ENCODE peak calls at places on chromosomes 13 and 19, in eight cellular contexts. X is upper lobe of left lung, M is psoas muscle, O is endodermal cell, I is lung, H is tibial artery, Z is mucosa of descending colon, D is cardiac muscle cell. V is an unnamed sample. For H3K4me1, the result is how much of the 10 kb centered on the place peaks cover.

GRCh38 chr13:90485441-90485840 is 862.0 kb upstream of the MIR17HG start:
- DNase-seq in X (no peak), M (no peak), O (no peak), I (no peak), H (no peak), Z (no peak), D (no peak), V (no peak)

GRCh38 chr13:95833126-95833525 is 156.2 kb downstream of the DNAJC3 start:
- DNase-seq in X (no peak), M (no peak), O (no peak), I (no peak), H (no peak), Z (no peak), D (no peak), V (no peak)

GRCh38 chr19:28065026-28065425 is 1147.9 kb downstream of the UQCRFS1 start:
- DNase-seq in X (no peak), M (no peak), O (no peak), I (no peak), H (no peak), Z (no peak), D (no peak), V (no peak)

GRCh38 chr13:106520205-106521004 is 15.1 kb downstream of the EFNB2 start:
- DNase-seq in X (no peak), M (no peak), O (no peak), I (no peak), H (no peak), Z (no peak), D (peak), V (no peak)

GRCh38 chr19:56348289-56348877 is 33.7 kb upstream of the ZSCAN5A start:
- DNase-seq in X (no peak), M (no peak), O (peak), I (no peak), H (no peak), Z (peak), D (no peak), V (no peak)

GRCh38 chr19:33956941-33957340 is 160.3 kb downstream of the KCTD15 start:
- DNase-seq in X (no peak), M (no peak), O (peak), I (no peak), H (no peak), Z (no peak), D (no peak), V (no peak)

GRCh38 chr13:80757694-80758093 is 416.8 kb upstream of the SPRY2 start:
- DNase-seq in X (no peak), M (no peak), O (no peak), I (no peak), H (no peak), Z (no peak), D (no peak), V (no peak)

GRCh38 chr19:58196911-58197616 is 14.2 kb downstream of the ZNF274 start:
- DNase-seq in X (no peak), M (no peak), O (no peak), I (no peak), H (no peak), Z (no peak), D (peak), V (no peak)

GRCh38 chr13:28573595-28574373 is 78.9 kb upstream of the FLT1 start:
- DNase-seq in X (no peak), M (no peak), O (no peak), I (no peak), H (peak), Z (no peak), D (no peak), V (no peak)

GRCh38 chr13:102355251-102355650 is 46.6 kb downstream of the FGF14 start:
- DNase-seq in X (no peak), M (no peak), O (no peak), I (no peak), H (no peak), Z (no peak), D (no peak), V (no peak)

GRCh38 chr19:17610384-17610783 is 54.9 kb downstream of the COLGALT1 start:
- DNase-seq in X (no peak), M (no peak), O (no peak), I (no peak), H (no peak), Z (no peak), D (no peak), V (no peak)

GRCh38 chr13:68047889-68048288 is 817.8 kb upstream of the PCDH9 start:
- DNase-seq in X (no peak), M (no peak), O (no peak), I (no peak), H (no peak), Z (no peak), D (no peak), V (no peak)

GRCh38 chr13:24652346-24652745 is 27.9 kb upstream of the ATP12A start:
- DNase-seq in X (no peak), M (no peak), O (no peak), I (no peak), H (no peak), Z (no peak), D (no peak), V (no peak)

GRCh38 chr19:33673258-33673875 is 51.6 kb downstream of the CHST8 start:
- DNase-seq in X (no peak), M (no peak), O (no peak), I (no peak), H (peak), Z (no peak), D (no peak), V (no peak)

GRCh38 chr13:25112856-25113255 is 16.9 kb downstream of the PABPC3 start:
- DNase-seq in X (no peak), M (no peak), O (no peak), I (no peak), H (no peak), Z (no peak), D (no peak), V (no peak)

GRCh38 chr19:3494051-3494450 is 6.4 kb downstream of the DOHH start:
- DNase-seq in X (peak), M (no peak), O (peak), I (no peak), H (no peak), Z (peak), D (peak), V (no peak)

GRCh38 chr13:70842062-70842644 is 733.9 kb upstream of the KLHL1 start:
- DNase-seq in X (peak), M (no peak), O (peak), I (no peak), H (no peak), Z (no peak), D (no peak), V (no peak)

GRCh38 chr19:11675569-11675968 is 63.2 kb downstream of the ZNF823 start:
- DNase-seq in X (no peak), M (no peak), O (no peak), I (no peak), H (no peak), Z (no peak), D (no peak), V (no peak)

GRCh38 chr19:45059258-45059965 is 16.9 kb downstream of the ZNF296 start:
- DNase-seq in X (no peak), M (peak), O (peak), I (peak), H (peak), Z (peak), D (peak), V (no peak)

GRCh38 chr13:97018029-97018819 is 23.9 kb upstream of the OXGR1 start:
- DNase-seq in X (no peak), M (no peak), O (peak), I (peak), H (no peak), Z (peak), D (peak), V (no peak)

GRCh38 chr13:72782717-72783116 is 784 bp downstream of the PIBF1 start:
- DNase-seq in X (no peak), M (no peak), O (no peak), I (no peak), H (no peak), Z (peak), D (no peak), V (no peak)

GRCh38 chr19:13033819-13034611 is 38.7 kb downstream of the NFIX start:
- DNase-seq in X (no peak), M (peak), O (peak), I (peak), H (peak), Z (peak), D (peak), V (peak)

GRCh38 chr13:80504453-80504852 is 163.5 kb upstream of the SPRY2 start:
- DNase-seq in X (no peak), M (no peak), O (no peak), I (no peak), H (peak), Z (no peak), D (no peak), V (no peak)

GRCh38 chr13:97629601-97630272 is 195.8 kb downstream of the RAP2A start:
- DNase-seq in X (no peak), M (no peak), O (no peak), I (peak), H (no peak), Z (no peak), D (no peak), V (no peak)

GRCh38 chr13:102798653-102799543 is at the start of the genes BIVM and POGLUT2:
- DNase-seq in X (peak), M (peak), O (peak), I (peak), H (peak), Z (peak), D (peak), V (peak)

GRCh38 chr19:5957132-5957531 is 20.8 kb downstream of the RANBP3 start:
- DNase-seq in X (no peak), M (no peak), O (no peak), I (no peak), H (no peak), Z (no peak), D (no peak), V (no peak)

GRCh38 chr13:67238277-67238859 is 8.2 kb upstream of the PCDH9 start:
- DNase-seq in X (no peak), M (no peak), O (no peak), I (no peak), H (no peak), Z (no peak), D (peak), V (no peak)

GRCh38 chr19:9309974-9310446 is 372 bp upstream of the ZNF699 start:
- DNase-seq in X (peak), M (peak), O (peak), I (peak), H (peak), Z (peak), D (peak), V (peak)

GRCh38 chr19:36605839-36606478 is 846 bp downstream of the ZNF382 start:
- DNase-seq in X (no peak), M (no peak), O (no peak), I (no peak), H (no peak), Z (no peak), D (no peak), V (no peak)

GRCh38 chr19:30402790-30403189 is 30.6 kb downstream of the ZNF536 start:
- DNase-seq in X (no peak), M (no peak), O (no peak), I (no peak), H (no peak), Z (no peak), D (no peak), V (no peak)

GRCh38 chr13:107119989-107120881 is 552.3 kb upstream of the ARGLU1 start:
- DNase-seq in X (no peak), M (no peak), O (no peak), I (no peak), H (no peak), Z (no peak), D (no peak), V (no peak)

DNA sequence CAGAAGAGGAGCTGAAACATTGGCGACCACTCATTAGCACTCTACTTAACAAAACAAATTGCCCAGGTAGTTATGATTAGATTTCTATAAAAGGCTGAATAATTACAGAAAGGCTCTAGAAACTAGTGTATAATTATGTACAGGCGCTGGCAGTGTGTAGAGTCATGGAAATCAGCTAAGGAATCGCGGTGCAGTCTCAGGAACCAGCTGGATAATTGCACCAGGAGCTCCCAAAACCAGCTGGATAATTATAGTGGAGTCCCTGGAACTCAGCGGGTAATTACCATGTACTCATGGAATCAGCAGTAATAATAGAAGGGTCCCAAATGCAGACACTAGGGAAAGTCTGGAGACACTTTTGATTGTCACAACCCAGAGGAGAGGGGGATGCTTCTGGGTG is 23.2 kb upstream of the TTYH1 start:
- DNase-seq in X (no peak), M (no peak), O (no peak), I (no peak), H (no peak), Z (no peak), D (no peak), V (no peak)
- H3K4me1 ChIP-seq in X (under half), M (under half), O (under half), I (under half), H (under half), Z (under half), D (under half), V (under half)

GRCh38 chr19:1465191-1466016 is 13.6 kb downstream of the C19orf25 start:
- DNase-seq in X (peak), M (peak), O (peak), I (no peak), H (no peak), Z (peak), D (peak), V (no peak)
- TF ChIP-seq CTCF in X (no peak), M (peak), O (peak), I (peak), H (peak), Z (peak), D (peak), V (no peak)

GRCh38 chr13:19959831-19960672 is 1.5 kb downstream of the ZMYM2 start:
- DNase-seq in X (peak), M (peak), O (peak), I (peak), H (peak), Z (peak), D (peak), V (peak)
- H3K4me1 ChIP-seq in X (under half), M (under half), O (under half), I (under half), H (under half), Z (under half), D (under half), V (under half)

GRCh38 chr19:43433689-43434088 is 19.0 kb downstream of the TEX101 start:
- DNase-seq in X (no peak), M (no peak), O (no peak), I (no peak), H (no peak), Z (no peak), D (no peak), V (no peak)

GRCh38 chr19:43430976-43431375 is 16.3 kb downstream of the TEX101 start:
- DNase-seq in X (no peak), M (no peak), O (no peak), I (no peak), H (no peak), Z (no peak), D (no peak), V (no peak)

GRCh38 chr19:43432866-43433673 is 18.4 kb downstream of the TEX101 start:
- DNase-seq in X (no peak), M (peak), O (peak), I (peak), H (peak), Z (peak), D (peak), V (peak)

GRCh38 chr19:43429395-43429794 is 14.7 kb downstream of the TEX101 start:
- DNase-seq in X (no peak), M (no peak), O (no peak), I (no peak), H (no peak), Z (no peak), D (no peak), V (no peak)

DNA sequence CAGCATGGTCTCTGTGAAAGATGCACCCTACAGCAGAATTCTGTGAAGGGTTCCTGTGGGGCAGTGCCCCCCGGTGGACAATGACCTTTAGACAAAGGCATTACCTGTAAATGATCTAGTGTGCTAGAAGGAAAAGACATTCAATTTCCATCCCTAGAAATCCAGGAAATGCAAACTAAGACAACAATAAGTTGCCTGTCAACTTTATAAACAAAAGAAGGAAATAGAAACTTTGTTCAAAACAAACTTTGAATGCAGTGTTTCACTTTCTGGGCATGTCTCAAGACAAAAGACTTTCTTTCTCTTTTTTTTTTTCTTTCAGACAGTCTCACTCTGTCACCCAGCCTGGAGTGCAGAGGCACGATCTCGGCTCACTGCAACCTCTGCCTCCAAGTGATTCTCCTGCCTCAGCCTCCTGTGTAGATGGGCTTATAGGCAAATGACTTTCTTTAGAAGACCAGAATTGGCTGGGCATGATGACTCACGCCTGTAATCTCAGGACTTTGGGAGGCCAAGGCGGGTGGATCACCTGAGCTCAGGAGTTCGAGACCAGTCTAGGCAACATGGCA is 15.5 kb downstream of the TEX101 start:
- DNase-seq in X (no peak), M (no peak), O (peak), I (no peak), H (no peak), Z (peak), D (no peak), V (no peak)
- TF ChIP-seq CTCF in X (no peak), M (no peak), O (peak), I (no peak), H (no peak), Z (no peak), D (no peak), V (no peak)

DNA sequence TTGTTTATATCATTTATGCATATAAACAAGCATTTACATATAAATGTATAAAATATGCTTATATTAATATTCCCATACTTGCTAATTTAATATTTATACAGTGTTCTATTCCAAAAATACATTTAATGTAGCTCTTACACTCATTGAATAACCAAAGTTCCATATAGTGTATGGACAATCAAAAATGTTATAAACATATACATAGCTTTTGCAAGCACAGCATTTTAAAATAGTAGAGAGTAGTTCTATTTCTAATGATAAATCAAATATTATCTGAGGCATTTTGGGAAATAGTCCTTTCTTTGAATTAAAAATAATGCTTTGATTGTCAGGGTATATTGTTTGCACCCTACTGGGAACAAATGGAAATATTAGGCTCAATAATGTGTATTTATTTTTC is 22.5 kb upstream of the COG6 start:
- DNase-seq in X (no peak), M (no peak), O (no peak), I (no peak), H (no peak), Z (no peak), D (no peak), V (no peak)
- H3K4me1 ChIP-seq in X (under half), M (under half), O (under half), I (under half), H (under half), Z (under half), D (under half), V (under half)

GRCh38 chr13:21037656-21038055 is 23.7 kb downstream of the LATS2 start:
- DNase-seq in X (no peak), M (no peak), O (no peak), I (no peak), H (peak), Z (no peak), D (no peak), V (no peak)

GRCh38 chr13:21033224-21033855 is 28.0 kb downstream of the LATS2 start:
- DNase-seq in X (no peak), M (no peak), O (peak), I (peak), H (peak), Z (no peak), D (peak), V (peak)

GRCh38 chr13:21033866-21034601 is 27.4 kb downstream of the LATS2 start:
- DNase-seq in X (no peak), M (no peak), O (peak), I (peak), H (peak), Z (no peak), D (no peak), V (peak)

GRCh38 chr13:21032656-21033055 is 28.7 kb downstream of the LATS2 start:
- DNase-seq in X (no peak), M (no peak), O (peak), I (no peak), H (peak), Z (no peak), D (no peak), V (no peak)

GRCh38 chr13:21034602-21035190 is 26.7 kb downstream of the LATS2 start:
- DNase-seq in X (no peak), M (no peak), O (no peak), I (no peak), H (peak), Z (no peak), D (peak), V (no peak)
- TF ChIP-seq CTCF in X (no peak), M (peak), O (peak), I (no peak), H (no peak), Z (no peak), D (peak), V (no peak)

DNA sequence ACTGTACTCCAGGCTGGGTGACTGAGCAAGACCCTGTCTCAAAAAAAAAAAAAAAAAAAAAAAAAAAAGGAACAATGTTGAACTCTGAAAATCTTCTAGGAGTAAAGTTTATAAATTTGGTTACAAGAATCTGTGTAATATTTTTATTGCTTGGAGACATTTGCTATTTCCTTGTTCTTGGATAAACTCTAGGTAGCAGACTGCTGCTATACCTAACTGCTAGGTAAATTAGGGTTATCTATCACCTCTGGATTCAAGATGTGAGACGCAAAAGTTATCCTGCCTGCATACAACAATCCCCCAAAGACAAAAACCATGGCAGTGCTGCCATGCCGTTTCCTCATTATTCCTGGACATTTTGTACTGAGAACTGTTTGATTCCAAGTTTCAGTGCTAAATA is 33.7 kb downstream of the UBL3 start:
- DNase-seq in X (no peak), M (no peak), O (no peak), I (no peak), H (no peak), Z (no peak), D (no peak), V (no peak)
- H3K4me1 ChIP-seq in X (under half), M (half or more), O (under half), I (under half), H (under half), Z (under half), D (under half), V (under half)

GRCh38 chr19:46719629-46720515 is 3.0 kb upstream of the PRKD2 start:
- DNase-seq in X (no peak), M (no peak), O (no peak), I (no peak), H (no peak), Z (no peak), D (no peak), V (no peak)
- TF ChIP-seq CTCF in X (no peak), M (no peak), O (no peak), I (no peak), H (no peak), Z (no peak), D (no peak), V (no peak)

V was measured in breast epithelium.